ENCODE peak calls at places on chromosomes 16 and 17, in nine cellular contexts. One of them, this sample, is unnamed.

GRCh38 chr17:694239-694638 is 20.4 kb downstream of the VPS53 start:
- DNase-seq in left colon: no peak
- DNase-seq in non-pigmented ciliary epithelial cell: peak; percentile 96
- DNase-seq in NCI-H1092 treated with DMSO at 0.1 percent for 48 hours: no peak
- DNase-seq in Panc1: peak; percentile 91
- DNase-seq in astrocyte of the spinal cord: peak; percentile 98
- DNase-seq in posterior cingulate gyrus: no peak
- DNase-seq in caudate nucleus: no peak
- DNase-seq in adrenal gland: no peak
- DNase-seq in this sample: peak; percentile 98

GRCh38 chr16:87854053-87854906 is 15.0 kb downstream of the SLC7A5 start:
- DNase-seq in posterior cingulate gyrus: no peak
- DNase-seq in NCI-H1092 treated with DMSO at 0.1 percent for 48 hours: no peak
- DNase-seq in non-pigmented ciliary epithelial cell: no peak
- DNase-seq in Panc1: no peak
- DNase-seq in left colon: peak; percentile 59
- DNase-seq in astrocyte of the spinal cord: peak; percentile 78
- DNase-seq in caudate nucleus: no peak
- DNase-seq in adrenal gland: no peak
- DNase-seq in this sample: peak; percentile 20

GRCh38 chr16:48086422-48086821 is 69.4 kb downstream of the ABCC12 start:
- DNase-seq in NCI-H1092 treated with DMSO at 0.1 percent for 48 hours: no peak
- DNase-seq in Panc1: no peak
- DNase-seq in non-pigmented ciliary epithelial cell: no peak
- DNase-seq in left colon: no peak
- DNase-seq in adrenal gland: no peak
- DNase-seq in posterior cingulate gyrus: no peak
- DNase-seq in astrocyte of the spinal cord: no peak
- DNase-seq in caudate nucleus: no peak
- DNase-seq in this sample: no peak

GRCh38 chr16:78669994-78670393 is 570.5 kb downstream of the WWOX start:
- DNase-seq in NCI-H1092 treated with DMSO at 0.1 percent for 48 hours: no peak
- DNase-seq in Panc1: no peak
- DNase-seq in astrocyte of the spinal cord: peak; percentile 31
- DNase-seq in posterior cingulate gyrus: no peak
- DNase-seq in caudate nucleus: no peak
- DNase-seq in left colon: no peak
- DNase-seq in non-pigmented ciliary epithelial cell: no peak
- DNase-seq in adrenal gland: peak; percentile 27
- DNase-seq in this sample: no peak

GRCh38 chr16:72291531-72291981 is 119.6 kb upstream of the PMFBP1 start:
- DNase-seq in astrocyte of the spinal cord: peak; percentile 95
- DNase-seq in caudate nucleus: no peak
- DNase-seq in left colon: no peak
- DNase-seq in posterior cingulate gyrus: no peak
- DNase-seq in NCI-H1092 treated with DMSO at 0.1 percent for 48 hours: no peak
- DNase-seq in Panc1: peak; percentile 27
- DNase-seq in non-pigmented ciliary epithelial cell: peak; percentile 94
- DNase-seq in adrenal gland: peak; percentile 17
- DNase-seq in this sample: peak; percentile 92

GRCh38 chr17:65896889-65897288 is 295.0 kb downstream of the CEP112 start:
- DNase-seq in left colon: no peak
- DNase-seq in posterior cingulate gyrus: no peak
- DNase-seq in adrenal gland: no peak
- DNase-seq in Panc1: no peak
- DNase-seq in astrocyte of the spinal cord: no peak
- DNase-seq in caudate nucleus: no peak
- DNase-seq in NCI-H1092 treated with DMSO at 0.1 percent for 48 hours: peak; percentile 74
- DNase-seq in non-pigmented ciliary epithelial cell: no peak
- DNase-seq in this sample: no peak

GRCh38 chr17:69854381-69854780 is 220.6 kb upstream of the KCNJ16 start:
- DNase-seq in NCI-H1092 treated with DMSO at 0.1 percent for 48 hours: no peak
- DNase-seq in non-pigmented ciliary epithelial cell: no peak
- DNase-seq in posterior cingulate gyrus: no peak
- DNase-seq in Panc1: no peak
- DNase-seq in caudate nucleus: no peak
- DNase-seq in left colon: no peak
- DNase-seq in adrenal gland: no peak
- DNase-seq in astrocyte of the spinal cord: no peak
- DNase-seq in this sample: no peak

GRCh38 chr17:50905460-50905803 is 39.3 kb upstream of the TOB1 start:
- DNase-seq in left colon: no peak
- DNase-seq in adrenal gland: no peak
- DNase-seq in NCI-H1092 treated with DMSO at 0.1 percent for 48 hours: peak; percentile 85
- DNase-seq in caudate nucleus: no peak
- DNase-seq in non-pigmented ciliary epithelial cell: no peak
- DNase-seq in Panc1: no peak
- DNase-seq in posterior cingulate gyrus: no peak
- DNase-seq in astrocyte of the spinal cord: no peak
- DNase-seq in this sample: no peak

GRCh38 chr17:1229354-1229890 is 40.8 kb upstream of the BHLHA9 start:
- DNase-seq in adrenal gland: peak; percentile 54
- DNase-seq in non-pigmented ciliary epithelial cell: no peak
- DNase-seq in NCI-H1092 treated with DMSO at 0.1 percent for 48 hours: no peak
- DNase-seq in caudate nucleus: no peak
- DNase-seq in Panc1: no peak
- DNase-seq in astrocyte of the spinal cord: no peak
- DNase-seq in left colon: peak; percentile 86
- DNase-seq in posterior cingulate gyrus: peak; percentile 28
- DNase-seq in this sample: no peak

GRCh38 chr16:86969716-86970115 is 347.5 kb downstream of the C16orf95 start:
- DNase-seq in non-pigmented ciliary epithelial cell: no peak
- DNase-seq in NCI-H1092 treated with DMSO at 0.1 percent for 48 hours: no peak
- DNase-seq in adrenal gland: no peak
- DNase-seq in posterior cingulate gyrus: no peak
- DNase-seq in left colon: no peak
- DNase-seq in Panc1: no peak
- DNase-seq in caudate nucleus: no peak
- DNase-seq in astrocyte of the spinal cord: no peak
- DNase-seq in this sample: no peak

GRCh38 chr17:66848496-66848895 is 13.6 kb downstream of the CACNG5 start:
- DNase-seq in astrocyte of the spinal cord: no peak
- DNase-seq in NCI-H1092 treated with DMSO at 0.1 percent for 48 hours: no peak
- DNase-seq in adrenal gland: no peak
- DNase-seq in non-pigmented ciliary epithelial cell: no peak
- DNase-seq in Panc1: no peak
- DNase-seq in left colon: no peak
- DNase-seq in caudate nucleus: no peak
- DNase-seq in posterior cingulate gyrus: no peak
- DNase-seq in this sample: no peak

GRCh38 chr17:41020346-41020745 is 6.7 kb downstream of the KRTAP1-5 start:
- DNase-seq in non-pigmented ciliary epithelial cell: no peak
- DNase-seq in posterior cingulate gyrus: no peak
- DNase-seq in NCI-H1092 treated with DMSO at 0.1 percent for 48 hours: no peak
- DNase-seq in caudate nucleus: no peak
- DNase-seq in Panc1: no peak
- DNase-seq in astrocyte of the spinal cord: no peak
- DNase-seq in adrenal gland: no peak
- DNase-seq in left colon: no peak
- DNase-seq in this sample: no peak

GRCh38 chr16:85562102-85562786 is 50.9 kb upstream of the GSE1 start:
- DNase-seq in non-pigmented ciliary epithelial cell: no peak
- DNase-seq in posterior cingulate gyrus: no peak
- DNase-seq in adrenal gland: no peak
- DNase-seq in Panc1: no peak
- DNase-seq in astrocyte of the spinal cord: no peak
- DNase-seq in caudate nucleus: no peak
- DNase-seq in NCI-H1092 treated with DMSO at 0.1 percent for 48 hours: no peak
- DNase-seq in left colon: no peak
- DNase-seq in this sample: no peak

GRCh38 chr16:3054965-3055733 is 8.8 kb downstream of the MMP25 start:
- DNase-seq in astrocyte of the spinal cord: no peak
- DNase-seq in caudate nucleus: no peak
- DNase-seq in Panc1: no peak
- DNase-seq in NCI-H1092 treated with DMSO at 0.1 percent for 48 hours: no peak
- DNase-seq in adrenal gland: no peak
- DNase-seq in posterior cingulate gyrus: no peak
- DNase-seq in non-pigmented ciliary epithelial cell: no peak
- DNase-seq in left colon: no peak
- DNase-seq in this sample: no peak

GRCh38 chr16:6125483-6126259 is 1028.1 kb upstream of the EEF2KMT start:
- DNase-seq in left colon: no peak
- DNase-seq in adrenal gland: no peak
- DNase-seq in astrocyte of the spinal cord: peak; percentile 83
- DNase-seq in NCI-H1092 treated with DMSO at 0.1 percent for 48 hours: no peak
- DNase-seq in Panc1: no peak
- DNase-seq in non-pigmented ciliary epithelial cell: no peak
- DNase-seq in posterior cingulate gyrus: no peak
- DNase-seq in caudate nucleus: no peak
- DNase-seq in this sample: peak; percentile 1

GRCh38 chr16:67028167-67028554 is 788 bp upstream of the CBFB start:
- DNase-seq in astrocyte of the spinal cord: no peak
- DNase-seq in posterior cingulate gyrus: no peak
- DNase-seq in caudate nucleus: no peak
- DNase-seq in left colon: no peak
- DNase-seq in Panc1: no peak
- DNase-seq in non-pigmented ciliary epithelial cell: no peak
- DNase-seq in NCI-H1092 treated with DMSO at 0.1 percent for 48 hours: peak; percentile 18
- DNase-seq in adrenal gland: no peak
- DNase-seq in this sample: no peak

GRCh38 chr16:58533751-58534470 is 18.6 kb downstream of the SETD6 start:
- DNase-seq in adrenal gland: no peak
- DNase-seq in Panc1: no peak
- DNase-seq in left colon: no peak
- DNase-seq in posterior cingulate gyrus: no peak
- DNase-seq in astrocyte of the spinal cord: no peak
- DNase-seq in caudate nucleus: no peak
- DNase-seq in non-pigmented ciliary epithelial cell: no peak
- DNase-seq in NCI-H1092 treated with DMSO at 0.1 percent for 48 hours: no peak
- DNase-seq in this sample: no peak

GRCh38 chr16:24944206-24944605 is 71.0 kb downstream of the ARHGAP17 start:
- DNase-seq in left colon: no peak
- DNase-seq in non-pigmented ciliary epithelial cell: no peak
- DNase-seq in Panc1: no peak
- DNase-seq in posterior cingulate gyrus: no peak
- DNase-seq in adrenal gland: no peak
- DNase-seq in caudate nucleus: no peak
- DNase-seq in astrocyte of the spinal cord: no peak
- DNase-seq in NCI-H1092 treated with DMSO at 0.1 percent for 48 hours: no peak
- DNase-seq in this sample: no peak